ENCODE peak calls at places on chromosomes 3 and 15, in four cellular contexts. One of them, this sample, is unnamed.

GRCh38 chr15:29263289-29263688 is 6.3 kb downstream of the NSMCE3 start:
- DNase-seq in GM12878: no peak
- DNase-seq in A549: no peak
- DNase-seq in K562: no peak
- DNase-seq in this sample: no peak

GRCh38 chr15:34436126-34436955 is 1.3 kb downstream of the GOLGA8A start:
- DNase-seq in A549: no peak
- DNase-seq in K562: peak; percentile 18
- DNase-seq in GM12878: no peak
- DNase-seq in this sample: no peak

GRCh38 chr3:8286749-8287148 is 214.9 kb upstream of the LMCD1 start:
- DNase-seq in GM12878: no peak
- DNase-seq in A549: no peak
- DNase-seq in K562: no peak
- DNase-seq in this sample: no peak

GRCh38 chr15:94125131-94125530 is 106.2 kb upstream of the MCTP2 start:
- DNase-seq in A549: no peak
- DNase-seq in GM12878: no peak
- DNase-seq in K562: no peak
- DNase-seq in this sample: no peak

GRCh38 chr3:171458857-171459129 is 1.4 kb downstream of the TNIK start:
- DNase-seq in K562: no peak
- DNase-seq in GM12878: no peak
- DNase-seq in A549: no peak
- DNase-seq in this sample: no peak

GRCh38 chr3:188842628-188843027 is 329.1 kb upstream of the TPRG1 start:
- DNase-seq in A549: no peak
- DNase-seq in GM12878: no peak
- DNase-seq in K562: no peak
- DNase-seq in this sample: no peak

GRCh38 chr15:37045241-37045640 is 55.1 kb downstream of the MEIS2 start:
- DNase-seq in GM12878: no peak
- DNase-seq in A549: no peak
- DNase-seq in K562: no peak
- DNase-seq in this sample: no peak

GRCh38 chr15:101614001-101614585 is 38.1 kb downstream of the TM2D3 start:
- DNase-seq in K562: no peak
- DNase-seq in GM12878: no peak
- DNase-seq in A549: no peak
- DNase-seq in this sample: no peak

GRCh38 chr3:27686642-27687041 is 35.5 kb downstream of the EOMES start:
- DNase-seq in K562: no peak
- DNase-seq in GM12878: no peak
- DNase-seq in A549: no peak
- DNase-seq in this sample: no peak

GRCh38 chr3:47443611-47443995 is 32.1 kb downstream of the SCAP start:
- DNase-seq in K562: no peak
- DNase-seq in GM12878: no peak
- DNase-seq in A549: peak; percentile 67
- DNase-seq in this sample: peak; percentile 87

GRCh38 chr15:62391565-62392262 is 226.6 kb upstream of the C2CD4B start:
- DNase-seq in A549: peak; percentile 59
- DNase-seq in GM12878: no peak
- DNase-seq in K562: peak; percentile 35
- DNase-seq in this sample: peak; percentile 29

GRCh38 chr3:128461731-128462130 is 5.0 kb downstream of the DNAJB8 start:
- DNase-seq in K562: peak; percentile 17
- DNase-seq in GM12878: no peak
- DNase-seq in A549: no peak
- DNase-seq in this sample: no peak

GRCh38 chr15:34644851-34645250 is 61.4 kb upstream of the GOLGA8B start:
- DNase-seq in K562: no peak
- DNase-seq in A549: no peak
- DNase-seq in GM12878: no peak
- DNase-seq in this sample: no peak

GRCh38 chr15:43492266-43492665 is 690 bp downstream of the TP53BP1 start:
- DNase-seq in GM12878: no peak
- DNase-seq in A549: no peak
- DNase-seq in K562: no peak
- DNase-seq in this sample: no peak

GRCh38 chr3:138078096-138078495 is 37.3 kb downstream of the DZIP1L start:
- DNase-seq in K562: no peak
- DNase-seq in GM12878: no peak
- DNase-seq in A549: peak; percentile 44
- DNase-seq in this sample: no peak

GRCh38 chr3:188345223-188345622 is 191.3 kb downstream of the LPP start:
- DNase-seq in K562: no peak
- DNase-seq in GM12878: no peak
- DNase-seq in A549: no peak
- DNase-seq in this sample: no peak

GRCh38 chr3:29409409-29409808 is 128.5 kb downstream of the RBMS3 start:
- DNase-seq in K562: no peak
- DNase-seq in A549: no peak
- DNase-seq in GM12878: no peak
- DNase-seq in this sample: no peak

GRCh38 chr3:58010562-58010961 is 2.3 kb downstream of the FLNB start:
- DNase-seq in GM12878: no peak
- DNase-seq in A549: no peak
- DNase-seq in K562: no peak
- DNase-seq in this sample: no peak

GRCh38 chr3:197820550-197821335 is 29.7 kb downstream of the LRCH3 start:
- DNase-seq in GM12878: no peak
- DNase-seq in K562: no peak
- DNase-seq in A549: peak; percentile 70
- DNase-seq in this sample: peak; percentile 95

GRCh38 chr15:47682661-47683060 is 34.6 kb upstream of the SEMA6D start:
- DNase-seq in K562: no peak
- DNase-seq in A549: no peak
- DNase-seq in GM12878: no peak
- DNase-seq in this sample: no peak

GRCh38 chr3:37935290-37935668 is 55.3 kb upstream of the VILL start:
- DNase-seq in A549: peak; percentile 67
- DNase-seq in GM12878: no peak
- DNase-seq in K562: no peak
- DNase-seq in this sample: peak; percentile 71

GRCh38 chr3:59334585-59334984 is 284.8 kb upstream of the CFAP20DC start:
- DNase-seq in K562: no peak
- DNase-seq in A549: no peak
- DNase-seq in GM12878: no peak
- DNase-seq in this sample: no peak

GRCh38 chr3:51974963-51975856 is at the start of gene ABHD14A:
- DNase-seq in A549: peak; percentile 55
- DNase-seq in K562: peak; percentile 75
- DNase-seq in GM12878: no peak
- DNase-seq in this sample: peak; percentile 37
- TF ChIP-seq POLR2AphosphoS2 in A549: no peak
- TF ChIP-seq POLR2AphosphoS2 in K562: no peak
- TF ChIP-seq POLR2AphosphoS2 in GM12878: no peak
- TF ChIP-seq POLR2AphosphoS2 in this sample: no peak

DNA sequence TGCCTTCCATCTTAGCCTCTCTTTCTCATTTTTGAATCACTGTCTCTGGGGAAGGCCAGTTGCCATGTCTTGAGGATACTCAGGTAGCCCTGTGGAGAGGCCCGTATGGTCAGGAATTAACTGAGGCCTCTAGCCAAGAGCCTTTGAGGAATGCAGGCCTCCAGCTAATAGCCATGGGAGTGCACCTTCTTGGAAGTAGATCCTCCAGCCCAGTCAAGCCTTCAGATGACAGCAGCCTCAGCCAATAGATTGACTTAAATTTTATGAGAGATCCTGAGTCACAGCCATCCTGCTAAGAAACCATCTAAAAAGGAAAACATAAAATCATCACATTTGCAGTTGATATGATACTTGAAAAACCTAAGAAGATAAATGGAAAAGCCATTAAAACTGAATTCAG is 112.5 kb upstream of the BNIP2 start:
- DNase-seq in A549: no peak
- DNase-seq in GM12878: no peak
- DNase-seq in K562: no peak
- DNase-seq in this sample: no peak
- TF ChIP-seq POLR2AphosphoS2 in A549: no peak
- TF ChIP-seq POLR2AphosphoS2 in GM12878: no peak
- TF ChIP-seq POLR2AphosphoS2 in K562: no peak
- TF ChIP-seq POLR2AphosphoS2 in this sample: no peak

DNA sequence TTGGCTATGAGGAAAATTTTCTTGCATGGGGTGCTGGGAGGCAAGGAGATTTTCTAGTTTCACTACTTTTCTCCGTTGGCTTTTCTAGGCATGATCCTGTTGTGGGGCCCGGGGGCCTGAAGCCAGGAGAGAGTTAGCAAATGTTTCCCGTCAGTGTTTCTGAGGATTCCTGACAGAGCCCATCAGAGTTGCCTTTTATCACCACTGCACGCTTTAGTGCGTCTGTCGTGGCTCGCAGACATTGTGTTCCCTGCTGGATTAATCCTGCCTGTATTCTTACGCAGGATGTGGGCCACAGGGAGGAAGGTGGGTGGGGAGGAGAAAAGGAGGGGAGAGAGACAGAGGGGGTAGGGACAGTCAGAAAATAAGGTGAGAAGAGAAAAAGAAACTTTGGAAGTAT is 18.1 kb upstream of the BOC start:
- DNase-seq in GM12878: no peak
- DNase-seq in A549: no peak
- DNase-seq in K562: no peak
- DNase-seq in this sample: no peak
- TF ChIP-seq POLR2AphosphoS2 in GM12878: no peak
- TF ChIP-seq POLR2AphosphoS2 in A549: no peak
- TF ChIP-seq POLR2AphosphoS2 in K562: no peak
- TF ChIP-seq POLR2AphosphoS2 in this sample: no peak

GRCh38 chr3:39271363-39271762 is 8.5 kb downstream of the CX3CR1 start:
- DNase-seq in A549: no peak
- DNase-seq in GM12878: no peak
- DNase-seq in K562: no peak
- DNase-seq in this sample: no peak

GRCh38 chr3:39269528-39269927 is 10.3 kb downstream of the CX3CR1 start:
- DNase-seq in GM12878: no peak
- DNase-seq in A549: no peak
- DNase-seq in K562: no peak
- DNase-seq in this sample: no peak

GRCh38 chr3:39268554-39268910 is 11.3 kb downstream of the CX3CR1 start:
- DNase-seq in K562: no peak
- DNase-seq in A549: no peak
- DNase-seq in GM12878: no peak
- DNase-seq in this sample: no peak

GRCh38 chr3:39264053-39264452 is 15.8 kb downstream of the CX3CR1 start:
- DNase-seq in GM12878: no peak
- DNase-seq in K562: no peak
- DNase-seq in A549: no peak
- DNase-seq in this sample: no peak

GRCh38 chr3:39267631-39268553 is 11.9 kb downstream of the CX3CR1 start:
- DNase-seq in K562: no peak
- DNase-seq in A549: no peak
- DNase-seq in GM12878: no peak
- DNase-seq in this sample: no peak
- TF ChIP-seq POLR2AphosphoS2 in K562: no peak
- TF ChIP-seq POLR2AphosphoS2 in A549: no peak
- TF ChIP-seq POLR2AphosphoS2 in GM12878: no peak
- TF ChIP-seq POLR2AphosphoS2 in this sample: no peak